ENCODE peak calls at places on chromosome 1, in five cellular contexts. One of them, this sample, is unnamed.

GRCh38 chr1:235737751-235738150 is 88.2 kb upstream of the GNG4 start:
- DNase-seq in IMR-90: no peak
- DNase-seq in uterus: no peak
- DNase-seq in heart left ventricle: no peak
- DNase-seq in brain microvascular endothelial cell: no peak
- DNase-seq in this sample: no peak

GRCh38 chr1:241612533-241613505 is 27.4 kb downstream of the CHML start:
- DNase-seq in heart left ventricle: no peak
- DNase-seq in brain microvascular endothelial cell: peak; percentile 92
- DNase-seq in uterus: peak; percentile 20
- DNase-seq in IMR-90: peak; percentile 97
- DNase-seq in this sample: peak; percentile 95

GRCh38 chr1:11804666-11805453 is 904 bp downstream of the MTHFR start:
- DNase-seq in uterus: peak; percentile 77
- DNase-seq in IMR-90: peak; percentile 56
- DNase-seq in heart left ventricle: peak; percentile 73
- DNase-seq in brain microvascular endothelial cell: peak; percentile 20
- DNase-seq in this sample: peak; percentile 45

GRCh38 chr1:24080131-24080530 is 31.8 kb downstream of the MYOM3 start:
- DNase-seq in heart left ventricle: peak; percentile 83
- DNase-seq in brain microvascular endothelial cell: no peak
- DNase-seq in IMR-90: no peak
- DNase-seq in uterus: no peak
- DNase-seq in this sample: no peak

GRCh38 chr1:113380075-113380474 is 10.2 kb upstream of the MAGI3 start:
- DNase-seq in IMR-90: no peak
- DNase-seq in brain microvascular endothelial cell: no peak
- DNase-seq in uterus: no peak
- DNase-seq in heart left ventricle: no peak
- DNase-seq in this sample: no peak

GRCh38 chr1:71414229-71414628 is 333.4 kb upstream of the ZRANB2 start:
- DNase-seq in heart left ventricle: no peak
- DNase-seq in IMR-90: peak; percentile 8
- DNase-seq in uterus: no peak
- DNase-seq in brain microvascular endothelial cell: no peak
- DNase-seq in this sample: peak; percentile 29

GRCh38 chr1:93489756-93490155 is 41.8 kb downstream of the FNBP1L start:
- DNase-seq in uterus: no peak
- DNase-seq in heart left ventricle: no peak
- DNase-seq in brain microvascular endothelial cell: no peak
- DNase-seq in IMR-90: peak; percentile 7
- DNase-seq in this sample: no peak

GRCh38 chr1:160144921-160145320 is 6.5 kb upstream of the ATP1A4 start:
- DNase-seq in brain microvascular endothelial cell: no peak
- DNase-seq in uterus: no peak
- DNase-seq in IMR-90: peak; percentile 10
- DNase-seq in heart left ventricle: no peak
- DNase-seq in this sample: no peak

GRCh38 chr1:115925511-115925910 is 50.8 kb upstream of the SLC22A15 start:
- DNase-seq in heart left ventricle: no peak
- DNase-seq in uterus: no peak
- DNase-seq in brain microvascular endothelial cell: no peak
- DNase-seq in IMR-90: no peak
- DNase-seq in this sample: no peak

GRCh38 chr1:2867861-2868260 is 66.4 kb upstream of the TTC34 start:
- DNase-seq in heart left ventricle: no peak
- DNase-seq in brain microvascular endothelial cell: no peak
- DNase-seq in IMR-90: no peak
- DNase-seq in uterus: no peak
- DNase-seq in this sample: no peak

GRCh38 chr1:89425056-89425455 is 61.2 kb downstream of the GBP6 start:
- DNase-seq in IMR-90: no peak
- DNase-seq in heart left ventricle: no peak
- DNase-seq in brain microvascular endothelial cell: no peak
- DNase-seq in uterus: no peak
- DNase-seq in this sample: no peak

GRCh38 chr1:43545686-43546387 is 15.2 kb downstream of the PTPRF start:
- DNase-seq in heart left ventricle: peak; percentile 54
- DNase-seq in uterus: peak; percentile 52
- DNase-seq in brain microvascular endothelial cell: peak; percentile 25
- DNase-seq in IMR-90: no peak
- DNase-seq in this sample: peak; percentile 60

GRCh38 chr1:166721145-166721544 is 118.1 kb upstream of the POGK start:
- DNase-seq in IMR-90: no peak
- DNase-seq in uterus: no peak
- DNase-seq in brain microvascular endothelial cell: no peak
- DNase-seq in heart left ventricle: no peak
- DNase-seq in this sample: no peak

GRCh38 chr1:6801998-6802397 is 16.7 kb downstream of the CAMTA1 start:
- DNase-seq in IMR-90: peak; percentile 81
- DNase-seq in uterus: no peak
- DNase-seq in heart left ventricle: no peak
- DNase-seq in brain microvascular endothelial cell: peak; percentile 34
- DNase-seq in this sample: peak; percentile 84

GRCh38 chr1:212596798-212597197 is 11.8 kb upstream of the ATF3 start:
- DNase-seq in uterus: no peak
- DNase-seq in heart left ventricle: no peak
- DNase-seq in brain microvascular endothelial cell: no peak
- DNase-seq in IMR-90: no peak
- DNase-seq in this sample: no peak

GRCh38 chr1:12052008-12052573 is 11.0 kb upstream of the TNFRSF8 start:
- DNase-seq in uterus: peak; percentile 84
- DNase-seq in IMR-90: peak; percentile 83
- DNase-seq in heart left ventricle: peak; percentile 77
- DNase-seq in brain microvascular endothelial cell: peak; percentile 73
- DNase-seq in this sample: peak; percentile 87

GRCh38 chr1:99963041-99963795 is 6.6 kb upstream of the SLC35A3 start:
- DNase-seq in IMR-90: peak; percentile 73
- DNase-seq in heart left ventricle: no peak
- DNase-seq in uterus: no peak
- DNase-seq in brain microvascular endothelial cell: peak; percentile 19
- DNase-seq in this sample: peak; percentile 49

GRCh38 chr1:41672173-41672572 is 187.7 kb upstream of the EDN2 start:
- DNase-seq in uterus: no peak
- DNase-seq in IMR-90: peak; percentile 86
- DNase-seq in heart left ventricle: no peak
- DNase-seq in brain microvascular endothelial cell: peak; percentile 80
- DNase-seq in this sample: peak; percentile 62

GRCh38 chr1:19825298-19825697 is 10.2 kb upstream of the RNF186 start:
- DNase-seq in IMR-90: no peak
- DNase-seq in brain microvascular endothelial cell: no peak
- DNase-seq in uterus: no peak
- DNase-seq in heart left ventricle: no peak
- DNase-seq in this sample: no peak

GRCh38 chr1:95236784-95237575 is 3.0 kb downstream of the RWDD3 start:
- DNase-seq in brain microvascular endothelial cell: no peak
- DNase-seq in uterus: no peak
- DNase-seq in heart left ventricle: no peak
- DNase-seq in IMR-90: peak; percentile 47
- DNase-seq in this sample: peak; percentile 24

GRCh38 chr1:201792534-201793305 is 36.2 kb upstream of the IPO9 start:
- DNase-seq in brain microvascular endothelial cell: peak; percentile 80
- DNase-seq in uterus: peak; percentile 86
- DNase-seq in heart left ventricle: peak; percentile 64
- DNase-seq in IMR-90: peak; percentile 85
- DNase-seq in this sample: peak; percentile 93

GRCh38 chr1:145994391-145995120 is 1.8 kb downstream of the TXNIP start:
- DNase-seq in brain microvascular endothelial cell: no peak
- DNase-seq in IMR-90: no peak
- DNase-seq in uterus: peak; percentile 39
- DNase-seq in heart left ventricle: peak; percentile 48
- DNase-seq in this sample: no peak

GRCh38 chr1:168918860-168919741 is 187.4 kb upstream of the ATP1B1 start:
- DNase-seq in uterus: no peak
- DNase-seq in heart left ventricle: no peak
- DNase-seq in brain microvascular endothelial cell: no peak
- DNase-seq in IMR-90: no peak
- DNase-seq in this sample: peak; percentile 48

GRCh38 chr1:214316597-214316996 is 35.6 kb downstream of the SMYD2 start:
- DNase-seq in uterus: no peak
- DNase-seq in heart left ventricle: peak; percentile 62
- DNase-seq in IMR-90: peak; percentile 41
- DNase-seq in brain microvascular endothelial cell: peak; percentile 22
- DNase-seq in this sample: peak; percentile 56

GRCh38 chr1:243938146-243938676 is 88.2 kb upstream of the AKT3 start:
- DNase-seq in heart left ventricle: no peak
- DNase-seq in uterus: no peak
- DNase-seq in brain microvascular endothelial cell: no peak
- DNase-seq in IMR-90: no peak
- DNase-seq in this sample: no peak

GRCh38 chr1:117033149-117033548 is 27.0 kb upstream of the TTF2 start:
- DNase-seq in uterus: no peak
- DNase-seq in heart left ventricle: no peak
- DNase-seq in IMR-90: no peak
- DNase-seq in brain microvascular endothelial cell: no peak
- DNase-seq in this sample: no peak

GRCh38 chr1:89274431-89274857 is 1.8 kb upstream of the GBP5 start:
- DNase-seq in heart left ventricle: no peak
- DNase-seq in brain microvascular endothelial cell: no peak
- DNase-seq in uterus: no peak
- DNase-seq in IMR-90: peak; percentile 8
- DNase-seq in this sample: peak; percentile 91

GRCh38 chr1:2091611-2092604 is 41.7 kb downstream of the PRKCZ start:
- DNase-seq in IMR-90: no peak
- DNase-seq in heart left ventricle: peak; percentile 55
- DNase-seq in uterus: no peak
- DNase-seq in brain microvascular endothelial cell: peak; percentile 14
- DNase-seq in this sample: peak; percentile 22

GRCh38 chr1:54014009-54014629 is 3.9 kb downstream of the LDLRAD1 start:
- DNase-seq in heart left ventricle: no peak
- DNase-seq in brain microvascular endothelial cell: no peak
- DNase-seq in uterus: no peak
- DNase-seq in IMR-90: no peak
- DNase-seq in this sample: no peak

GRCh38 chr1:89994231-89994804 is 592 bp upstream of the ZNF326 start:
- DNase-seq in heart left ventricle: peak; percentile 36
- DNase-seq in brain microvascular endothelial cell: no peak
- DNase-seq in uterus: peak; percentile 29
- DNase-seq in IMR-90: no peak
- DNase-seq in this sample: no peak

GRCh38 chr1:152613511-152613910 is at the start of gene LCE3B:
- DNase-seq in brain microvascular endothelial cell: no peak
- DNase-seq in heart left ventricle: no peak
- DNase-seq in IMR-90: no peak
- DNase-seq in uterus: no peak
- DNase-seq in this sample: no peak

GRCh38 chr1:102191723-102192122 is 195.0 kb upstream of the OLFM3 start:
- DNase-seq in brain microvascular endothelial cell: no peak
- DNase-seq in IMR-90: no peak
- DNase-seq in heart left ventricle: no peak
- DNase-seq in uterus: no peak
- DNase-seq in this sample: peak; percentile 3

GRCh38 chr1:236728752-236729151 is 42.5 kb downstream of the ACTN2 start:
- DNase-seq in uterus: no peak
- DNase-seq in heart left ventricle: no peak
- DNase-seq in brain microvascular endothelial cell: no peak
- DNase-seq in IMR-90: no peak
- DNase-seq in this sample: no peak

DNA sequence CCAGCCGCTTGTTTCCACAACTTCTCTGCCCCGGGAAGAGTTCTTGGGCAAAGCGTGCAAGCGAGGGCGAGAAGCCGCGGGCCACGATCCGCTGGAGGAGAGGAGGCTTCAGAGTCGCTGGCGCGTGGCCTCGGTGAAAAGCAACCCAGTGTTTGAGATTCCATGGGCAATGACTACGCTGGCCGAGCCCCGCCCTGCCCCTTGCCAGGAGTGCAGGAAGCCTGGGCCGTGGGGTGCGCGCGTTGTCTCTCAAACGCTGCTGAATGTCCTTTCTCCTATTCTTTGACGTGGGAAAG is 27.5 kb downstream of the TRIM11 start:
- DNase-seq in uterus: no peak
- DNase-seq in brain microvascular endothelial cell: peak; percentile 7
- DNase-seq in heart left ventricle: no peak
- DNase-seq in IMR-90: no peak
- DNase-seq in this sample: peak; percentile 23
- H3K4me3 ChIP-seq in uterus: peak overlapping the region; percentile 36
- H3K4me3 ChIP-seq in brain microvascular endothelial cell: peak overlapping the region; percentile 62
- H3K4me3 ChIP-seq in heart left ventricle: peak overlapping the region; percentile 11
- H3K4me3 ChIP-seq in IMR-90: peak overlapping the region; percentile 35
- H3K4me3 ChIP-seq in this sample: peak overlapping the region; percentile 59

GRCh38 chr1:200654660-200655059 is 15.0 kb downstream of the DDX59 start:
- DNase-seq in brain microvascular endothelial cell: no peak
- DNase-seq in IMR-90: peak; percentile 29
- DNase-seq in heart left ventricle: no peak
- DNase-seq in uterus: no peak
- DNase-seq in this sample: no peak

GRCh38 chr1:200660719-200661118 is 9.0 kb downstream of the DDX59 start:
- DNase-seq in brain microvascular endothelial cell: no peak
- DNase-seq in uterus: peak; percentile 29
- DNase-seq in heart left ventricle: peak; percentile 46
- DNase-seq in IMR-90: no peak
- DNase-seq in this sample: peak; percentile 50

GRCh38 chr1:200653022-200653462 is 16.7 kb downstream of the DDX59 start:
- DNase-seq in uterus: no peak
- DNase-seq in heart left ventricle: no peak
- DNase-seq in IMR-90: no peak
- DNase-seq in brain microvascular endothelial cell: no peak
- DNase-seq in this sample: no peak

GRCh38 chr1:200659269-200659668 is 10.4 kb downstream of the DDX59 start:
- DNase-seq in heart left ventricle: no peak
- DNase-seq in brain microvascular endothelial cell: peak; percentile 18
- DNase-seq in IMR-90: peak; percentile 32
- DNase-seq in uterus: no peak
- DNase-seq in this sample: no peak

GRCh38 chr1:200658037-200658808 is 11.5 kb downstream of the DDX59 start:
- DNase-seq in brain microvascular endothelial cell: no peak
- DNase-seq in IMR-90: no peak
- DNase-seq in uterus: no peak
- DNase-seq in heart left ventricle: no peak
- DNase-seq in this sample: no peak
- H3K4me3 ChIP-seq in brain microvascular endothelial cell: no peak overlapping the region
- H3K4me3 ChIP-seq in IMR-90: no peak overlapping the region
- H3K4me3 ChIP-seq in uterus: no peak overlapping the region
- H3K4me3 ChIP-seq in heart left ventricle: no peak overlapping the region
- H3K4me3 ChIP-seq in this sample: no peak overlapping the region

DNA sequence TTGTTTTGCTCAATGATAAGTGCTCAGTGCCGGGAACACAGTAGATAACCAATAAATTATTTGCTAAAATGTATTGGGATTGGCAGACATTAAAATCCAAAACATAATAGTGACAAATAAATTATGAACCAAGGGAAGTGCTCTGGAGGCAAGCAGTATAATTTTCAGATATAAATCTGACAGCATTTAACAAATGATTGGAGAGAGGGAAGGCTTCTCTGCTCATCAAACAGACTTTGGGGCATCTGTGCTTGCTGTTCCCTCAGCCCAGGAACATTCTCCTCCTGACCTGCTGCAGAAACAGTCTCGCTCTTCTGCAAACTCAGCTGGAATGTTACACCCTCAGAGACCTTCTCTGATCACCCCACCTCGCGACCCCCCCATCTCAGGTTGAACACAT is 2.2 kb downstream of the CD46 start:
- DNase-seq in IMR-90: no peak
- DNase-seq in uterus: no peak
- DNase-seq in brain microvascular endothelial cell: no peak
- DNase-seq in heart left ventricle: no peak
- DNase-seq in this sample: no peak
- H3K4me3 ChIP-seq in IMR-90: no peak overlapping the region
- H3K4me3 ChIP-seq in uterus: no peak overlapping the region
- H3K4me3 ChIP-seq in brain microvascular endothelial cell: no peak overlapping the region
- H3K4me3 ChIP-seq in heart left ventricle: no peak overlapping the region
- H3K4me3 ChIP-seq in this sample: no peak overlapping the region

GRCh38 chr1:230172016-230172356 is 104.9 kb downstream of the GALNT2 start:
- DNase-seq in heart left ventricle: no peak
- DNase-seq in brain microvascular endothelial cell: no peak
- DNase-seq in IMR-90: no peak
- DNase-seq in uterus: peak; percentile 8
- DNase-seq in this sample: no peak
- H3K4me3 ChIP-seq in heart left ventricle: no peak overlapping the region
- H3K4me3 ChIP-seq in brain microvascular endothelial cell: no peak overlapping the region
- H3K4me3 ChIP-seq in IMR-90: no peak overlapping the region
- H3K4me3 ChIP-seq in uterus: no peak overlapping the region
- H3K4me3 ChIP-seq in this sample: no peak overlapping the region